ENCODE peak calls at places on chromosomes 16 and 17, in five cellular contexts. A is stomach, W is ascending aorta, S is cardiac muscle cell, H is heart left ventricle. R is an unnamed sample.

GRCh38 chr16:28260193-28260592 is 32.1 kb upstream of the SBK1 start:
- DNase-seq in S (no peak), A (no peak), H (peak; percentile 55), W (no peak), R (no peak)

GRCh38 chr17:38891441-38891840 is 21.6 kb downstream of the LASP1 start:
- DNase-seq in S (no peak), W (no peak), H (no peak), A (no peak), R (no peak)

GRCh38 chr16:38941-39892 is 14.2 kb downstream of the POLR3K start:
- DNase-seq in A (peak; percentile 73), H (no peak), S (no peak), W (peak; percentile 61), R (no peak)

GRCh38 chr16:17544304-17544703 is 73.5 kb upstream of the XYLT1 start:
- DNase-seq in W (no peak), A (no peak), S (no peak), H (no peak), R (no peak)

GRCh38 chr17:12958786-12959185 is 59.0 kb downstream of the ELAC2 start:
- DNase-seq in W (no peak), A (no peak), S (no peak), H (no peak), R (no peak)

GRCh38 chr17:61474235-61474927 is 22.2 kb downstream of the TBX4 start:
- DNase-seq in H (peak; percentile 6), A (no peak), W (no peak), S (no peak), R (no peak)

GRCh38 chr16:75921281-75921680 is 195.0 kb upstream of the CPHXL start:
- DNase-seq in A (no peak), H (no peak), S (no peak), W (no peak), R (no peak)

GRCh38 chr16:71778780-71779179 is 29.9 kb downstream of the AP1G1 start:
- DNase-seq in A (no peak), H (no peak), W (no peak), S (no peak), R (no peak)

GRCh38 chr17:29078183-29079045 is 35.5 kb downstream of the PIPOX start:
- DNase-seq in H (peak; percentile 71), A (no peak), S (no peak), W (no peak), R (no peak)

GRCh38 chr17:77690271-77691161 is 268.0 kb upstream of the TNRC6C start:
- DNase-seq in H (no peak), S (no peak), A (no peak), W (peak; percentile 60), R (no peak)

GRCh38 chr17:8986295-8986694 is 20.8 kb upstream of the PIK3R5 start:
- DNase-seq in A (no peak), S (no peak), H (no peak), W (no peak), R (no peak)

GRCh38 chr17:68197091-68197996 is 50.5 kb upstream of the AMZ2 start:
- DNase-seq in A (no peak), H (peak; percentile 47), W (no peak), S (no peak), R (no peak)

GRCh38 chr16:88026964-88027938 is 76.0 kb downstream of the BANP start:
- DNase-seq in H (no peak), A (no peak), W (no peak), S (no peak), R (no peak)

GRCh38 chr17:5249615-5250014 is 15.0 kb upstream of the SCIMP start:
- DNase-seq in S (peak; percentile 74), H (peak; percentile 33), W (peak; percentile 78), A (peak; percentile 61), R (peak; percentile 31)

GRCh38 chr17:32310927-32311568 is 30.9 kb downstream of the C17orf75 start:
- DNase-seq in S (no peak), A (no peak), H (no peak), W (no peak), R (no peak)

GRCh38 chr16:57297856-57298255 is 13.4 kb upstream of the PLLP start:
- DNase-seq in H (no peak), W (peak; percentile 62), S (no peak), A (no peak), R (no peak)

GRCh38 chr17:57704448-57704847 is 40.7 kb downstream of the CCDC182 start:
- DNase-seq in A (no peak), S (no peak), W (peak; percentile 7), H (no peak), R (no peak)

GRCh38 chr17:57706761-57707160 is 38.3 kb downstream of the CCDC182 start:
- DNase-seq in A (no peak), S (no peak), H (no peak), W (peak; percentile 39), R (no peak)

GRCh38 chr17:57708401-57708800 is 36.7 kb downstream of the CCDC182 start:
- DNase-seq in S (no peak), A (no peak), W (peak; percentile 40), H (no peak), R (no peak)

GRCh38 chr17:57705921-57706695 is 39.0 kb downstream of the CCDC182 start:
- DNase-seq in H (no peak), A (no peak), S (no peak), W (peak; percentile 2), R (no peak)

DNA sequence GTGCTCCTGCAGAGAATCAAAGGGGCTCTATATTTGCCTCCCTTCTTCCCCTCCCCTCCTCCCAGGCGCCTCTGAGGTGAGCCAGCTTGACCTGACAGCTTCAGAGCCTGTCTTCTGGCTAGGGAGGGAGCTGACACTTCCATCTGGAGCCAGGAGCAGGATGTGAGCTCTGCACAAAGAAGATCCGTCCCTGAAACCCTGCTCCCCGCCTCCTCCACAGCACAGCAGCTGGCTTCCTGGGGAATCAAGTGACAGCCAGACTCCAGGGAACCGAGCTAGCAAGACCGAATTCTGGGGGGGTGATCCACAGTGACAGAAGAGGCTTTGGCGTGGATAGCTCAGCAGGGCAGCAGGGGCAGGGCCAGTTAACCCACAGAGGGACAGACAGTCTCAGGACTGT is 37.2 kb downstream of the CCDC182 start:
- DNase-seq in S (peak; percentile 53), A (no peak), H (peak; percentile 39), W (peak; percentile 49), R (no peak)
- H3K4me3 ChIP-seq in S (no peak overlapping the region), A (no peak overlapping the region), H (no peak overlapping the region), W (no peak overlapping the region), R (no peak overlapping the region)

GRCh38 chr17:50143461-50144176 is 6.9 kb downstream of the PPP1R9B start:
- DNase-seq in S (no peak), A (no peak), W (no peak), H (peak; percentile 19), R (no peak)
- H3K36me3 ChIP-seq in S (peaks cover 39% of the 10 kb centered on the region), A (peaks cover 53% of the 10 kb centered on the region), W (peaks cover 62% of the 10 kb centered on the region), H (peaks cover 64% of the 10 kb centered on the region), R (no peaks in the 10 kb centered on the region)

DNA sequence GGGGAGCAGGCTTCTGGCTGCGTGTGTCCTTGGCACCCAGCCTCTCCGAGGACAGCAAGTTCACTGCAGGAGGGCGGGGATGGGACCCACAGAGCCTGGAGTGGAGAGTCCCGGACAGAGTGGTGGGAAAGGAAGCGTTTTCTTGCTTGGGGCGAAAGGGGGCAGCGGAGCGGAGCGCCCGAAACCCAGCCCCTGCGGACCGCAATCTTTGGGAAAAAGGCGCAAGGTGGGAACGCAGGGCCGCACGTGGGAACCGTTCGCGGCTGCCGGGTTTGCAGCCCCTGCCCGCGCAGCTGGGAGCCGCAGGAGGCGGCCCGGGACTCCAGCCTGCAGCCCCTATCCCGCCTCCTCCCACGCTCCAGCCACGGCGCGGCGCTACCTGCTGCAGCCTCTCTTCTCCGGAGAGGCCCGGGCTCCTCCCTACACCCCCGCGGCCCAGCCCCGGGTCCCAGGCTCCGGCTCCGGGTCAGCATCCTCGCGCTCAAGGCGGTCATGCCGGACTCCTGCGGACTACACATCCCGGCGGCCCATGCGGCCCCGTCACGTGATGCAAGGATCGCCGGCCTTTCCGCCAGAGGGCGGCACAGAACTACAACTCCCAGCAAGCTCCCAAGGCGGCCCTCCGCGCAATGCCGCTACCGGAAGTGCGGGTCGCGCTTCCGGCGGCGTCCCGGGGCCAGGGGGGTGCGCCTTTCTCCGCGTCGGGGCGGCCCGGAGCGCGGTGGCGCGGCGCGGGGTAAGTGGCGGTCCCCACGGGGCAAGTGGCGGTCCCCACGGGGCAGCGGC is at the start of the genes NTHL1 and TSC2:
- DNase-seq in H (peak; percentile 97), W (peak; percentile 98), A (peak; percentile 97), S (peak; percentile 97), R (peak; percentile 99)
- TF ChIP-seq CTCF in H (peak; percentile 57), W (no peak), A (peak; percentile 30), S (peak; percentile 25), R (peak; percentile 32)

GRCh38 chr17:49992191-49992932 is 2.7 kb downstream of the DLX3 start:
- DNase-seq in A (no peak), W (no peak), H (no peak), S (no peak), R (no peak)
- H3K4me3 ChIP-seq in A (no peak overlapping the region), W (no peak overlapping the region), H (no peak overlapping the region), S (no peak overlapping the region), R (no peak overlapping the region)

DNA sequence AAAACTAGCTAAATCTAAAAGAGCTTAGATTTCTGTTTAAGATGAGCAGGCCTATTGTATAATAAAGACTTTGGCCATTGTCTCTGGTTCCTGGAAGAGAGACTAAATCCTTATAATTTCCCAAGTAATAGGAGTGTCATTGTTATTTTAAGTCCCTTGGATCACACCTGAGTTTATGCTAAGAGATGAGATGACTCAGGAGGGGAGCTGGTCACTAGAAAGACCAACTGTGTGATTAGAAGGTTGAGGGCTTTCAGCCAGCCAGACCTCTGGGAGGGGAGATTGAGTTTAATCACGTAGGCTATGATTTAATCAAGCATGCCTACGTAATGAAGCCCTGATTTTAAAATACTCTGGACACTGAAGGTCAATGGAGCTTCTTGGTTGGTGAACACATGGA is 156.9 kb upstream of the C17orf78 start:
- DNase-seq in W (no peak), H (no peak), S (no peak), A (no peak), R (no peak)
- H3K36me3 ChIP-seq in W (peaks cover 2% of the 10 kb centered on the region), H (peaks cover 85% of the 10 kb centered on the region), S (peaks cover 11% of the 10 kb centered on the region), A (no peaks in the 10 kb centered on the region), R (no peaks in the 10 kb centered on the region)

DNA sequence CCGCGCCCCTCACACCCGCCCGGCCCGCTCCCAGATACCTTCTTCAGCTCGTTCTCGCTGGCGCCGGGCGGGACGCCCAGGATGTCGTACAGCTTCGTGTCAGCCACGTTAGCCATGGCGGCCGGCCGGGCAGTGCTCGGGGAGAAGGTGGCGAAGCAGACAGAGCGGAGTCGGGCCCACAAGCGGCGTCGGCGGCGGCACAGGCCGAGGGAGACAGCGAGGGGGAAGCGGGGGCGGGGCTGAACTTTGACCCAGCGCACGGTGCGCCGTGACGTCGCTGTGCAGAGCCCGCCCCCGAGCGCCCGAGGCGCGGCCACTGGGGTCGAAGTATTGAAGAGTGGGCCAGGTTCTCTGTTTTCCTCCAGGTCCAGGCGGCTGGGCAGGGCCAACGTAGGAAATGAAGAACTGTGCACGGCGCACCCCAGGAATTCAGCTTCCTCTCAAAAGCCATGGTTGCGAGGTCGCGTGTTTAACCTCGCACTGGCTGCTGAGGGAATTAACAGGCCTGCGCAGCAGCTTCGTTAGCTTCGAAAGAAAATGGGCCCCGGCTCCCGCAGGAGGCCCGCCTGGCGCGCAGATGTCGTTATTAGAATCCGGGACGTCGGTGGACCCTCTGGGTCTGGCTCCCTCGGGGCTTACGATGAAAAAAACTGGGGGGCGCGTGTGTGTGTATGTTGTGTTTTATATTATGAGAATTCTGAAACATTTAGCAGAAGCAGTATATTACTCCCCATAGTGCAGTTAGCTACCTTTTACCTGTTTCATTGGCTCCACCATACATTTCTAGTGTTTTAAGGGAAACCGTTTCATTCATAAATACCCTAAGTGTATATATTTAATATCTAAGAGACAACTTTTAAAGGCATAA is at the start of gene DNAJA2:
- DNase-seq in W (peak; percentile 94), H (peak; percentile 94), S (peak; percentile 94), A (peak; percentile 93), R (peak; percentile 90)
- TF ChIP-seq CTCF in W (no peak), H (peak; percentile 29), S (no peak), A (no peak), R (no peak)

R was measured in pancreas.